ENCODE peak calls at places on chromosomes 13 and 19, in seven cellular contexts. U is CD4-positive, CD25-positive, alpha-beta regulatory T cell; K is psoas muscle; V is brain microvascular endothelial cell; B is GM23338; N is tibial artery; A is neuronal stem cell. I is an unnamed sample.

GRCh38 chr13:45219938-45220375 is 19.1 kb upstream of the KCTD4 start:
- DNase-seq in V (peak), U (no peak), K (no peak), B (peak), N (no peak), A (no peak), I (no peak)

GRCh38 chr13:110913322-110913721 is 1.5 kb downstream of the ANKRD10 start:
- DNase-seq in A (no peak), K (no peak), U (peak), N (no peak), B (no peak), V (no peak), I (no peak)

GRCh38 chr13:73902847-73903246 is 231.4 kb downstream of the KLF12 start:
- DNase-seq in U (no peak), K (no peak), B (no peak), A (no peak), N (no peak), V (no peak), I (no peak)

GRCh38 chr19:7018828-7019227 is 2.4 kb downstream of the MBD3L2B start:
- DNase-seq in B (no peak), V (no peak), N (no peak), U (no peak), K (no peak), A (no peak), I (no peak)

GRCh38 chr13:35531551-35531950 is 55.1 kb upstream of the MAB21L1 start:
- DNase-seq in B (no peak), N (no peak), V (no peak), K (no peak), A (no peak), U (no peak), I (no peak)

GRCh38 chr13:43802511-43802910 is 15.7 kb upstream of the ENOX1 start:
- DNase-seq in A (no peak), N (no peak), B (no peak), V (no peak), U (no peak), K (no peak), I (no peak)

GRCh38 chr13:52846567-52847321 is 1.7 kb downstream of the PCDH8 start:
- DNase-seq in V (no peak), N (no peak), U (no peak), A (peak), B (peak), K (peak), I (no peak)

GRCh38 chr13:44397766-44398223 is 24.2 kb downstream of the SERP2 start:
- DNase-seq in U (no peak), K (no peak), V (peak), N (no peak), B (no peak), A (no peak), I (no peak)

GRCh38 chr13:19156013-19156825 is 25.4 kb downstream of the TUBA3C start:
- DNase-seq in B (no peak), N (no peak), K (no peak), V (no peak), U (no peak), A (no peak), I (no peak)

GRCh38 chr19:347946-348861 is 3.6 kb upstream of the MIER2 start:
- DNase-seq in V (no peak), N (no peak), A (no peak), B (peak), U (no peak), K (no peak), I (no peak)

GRCh38 chr19:39341122-39341719 is 1.0 kb upstream of the SAMD4B start:
- DNase-seq in V (no peak), N (no peak), U (no peak), B (peak), K (no peak), A (no peak), I (no peak)

GRCh38 chr13:98482476-98483444 is 94.1 kb downstream of the STK24 start:
- DNase-seq in A (no peak), B (peak), V (peak), U (no peak), K (peak), N (peak), I (peak)

GRCh38 chr19:29439021-29439420 is 86.8 kb upstream of the VSTM2B start:
- DNase-seq in N (no peak), U (no peak), V (no peak), A (no peak), B (no peak), K (no peak), I (no peak)

GRCh38 chr13:25753976-25754375 is 297.8 kb downstream of the SHISA2 start:
- DNase-seq in A (no peak), K (no peak), U (no peak), B (no peak), N (no peak), V (no peak), I (no peak)

GRCh38 chr13:21822029-21822428 is 151.2 kb downstream of the FGF9 start:
- DNase-seq in A (no peak), K (no peak), U (no peak), V (no peak), B (no peak), N (no peak), I (no peak)

GRCh38 chr13:86193281-86193680 is 394.1 kb upstream of the SLITRK6 start:
- DNase-seq in A (peak), U (no peak), V (no peak), N (no peak), B (no peak), K (no peak), I (no peak)

GRCh38 chr13:42011601-42012401 is 36.6 kb upstream of the DGKH start:
- DNase-seq in N (no peak), K (no peak), A (no peak), U (no peak), V (no peak), B (peak), I (no peak)

GRCh38 chr19:2021453-2022140 is 6.1 kb upstream of the BTBD2 start:
- DNase-seq in U (no peak), B (no peak), V (no peak), N (no peak), K (no peak), A (no peak), I (no peak)

GRCh38 chr13:101942535-101943157 is 459.2 kb downstream of the FGF14 start:
- DNase-seq in N (no peak), B (no peak), V (no peak), A (no peak), K (no peak), U (no peak), I (no peak)

GRCh38 chr19:55042344-55042678 is 4.2 kb upstream of the GP6 start:
- DNase-seq in V (no peak), U (no peak), N (no peak), A (no peak), K (no peak), B (no peak), I (no peak)

GRCh38 chr19:43983544-43983911 is 460 bp upstream of the ZNF155 start:
- DNase-seq in B (no peak), V (no peak), N (no peak), A (no peak), U (no peak), K (no peak), I (no peak)

GRCh38 chr13:27599845-27600553 is 20.3 kb downstream of the LNX2 start:
- DNase-seq in A (no peak), N (no peak), U (no peak), K (no peak), B (peak), V (peak), I (no peak)

GRCh38 chr13:113848431-113849260 is 15.2 kb downstream of the GAS6 start:
- DNase-seq in A (no peak), U (no peak), N (no peak), K (no peak), V (no peak), B (no peak), I (peak)

GRCh38 chr19:5591476-5591875 is 23.7 kb upstream of the TINCR start:
- DNase-seq in V (no peak), U (no peak), N (no peak), A (no peak), K (no peak), B (no peak), I (no peak)

GRCh38 chr13:62119739-62120700 is 704.4 kb upstream of the PCDH20 start:
- DNase-seq in U (no peak), K (no peak), N (no peak), A (no peak), V (no peak), B (peak), I (no peak)

GRCh38 chr13:106468207-106468606 is 67.3 kb downstream of the EFNB2 start:
- DNase-seq in U (no peak), B (no peak), K (no peak), A (no peak), V (no peak), N (peak), I (peak)

GRCh38 chr13:99296270-99296865 is 10.8 kb downstream of the GPR183 start:
- DNase-seq in B (no peak), K (no peak), A (no peak), V (no peak), U (peak), N (no peak), I (no peak)

GRCh38 chr19:40257096-40257517 is 28.0 kb downstream of the AKT2 start:
- DNase-seq in V (no peak), K (peak), B (no peak), U (no peak), A (no peak), N (no peak), I (no peak)

GRCh38 chr19:47240996-47241918 is 10.3 kb upstream of the BBC3 start:
- DNase-seq in U (peak), A (no peak), B (peak), V (peak), N (no peak), K (peak), I (peak)

GRCh38 chr19:41310031-41310831 is at the start of gene CCDC97:
- DNase-seq in B (peak), K (peak), N (peak), A (peak), V (peak), U (peak), I (peak)

GRCh38 chr13:76406243-76406642 is 480.0 kb downstream of the KCTD12 start:
- DNase-seq in A (no peak), V (no peak), U (no peak), B (no peak), N (no peak), K (no peak), I (no peak)

GRCh38 chr13:113959198-113959597 is 14.7 kb downstream of the C13orf46 start:
- DNase-seq in U (no peak), A (no peak), K (no peak), B (no peak), N (no peak), V (no peak), I (no peak)

GRCh38 chr19:7982103-7982502 is 23.3 kb downstream of the ELAVL1 start:
- DNase-seq in U (no peak), V (no peak), K (no peak), B (no peak), N (no peak), A (no peak), I (no peak)

GRCh38 chr13:101152184-101152583 is 264.1 kb downstream of the NALCN start:
- DNase-seq in A (no peak), V (no peak), U (no peak), N (no peak), K (no peak), B (no peak), I (no peak)

GRCh38 chr13:48050550-48050949 is 13.0 kb downstream of the NUDT15 start:
- DNase-seq in U (no peak), A (no peak), N (no peak), V (no peak), K (no peak), B (no peak), I (no peak)

GRCh38 chr13:113069861-113070805 is 35.5 kb upstream of the F7 start:
- DNase-seq in V (no peak), N (no peak), K (no peak), A (no peak), U (no peak), B (no peak), I (no peak)

GRCh38 chr13:79749985-79750551 is 269.1 kb downstream of the NDFIP2 start:
- DNase-seq in V (peak), A (peak), B (peak), U (no peak), K (peak), N (peak), I (no peak)

GRCh38 chr13:36131215-36131930 is at the start of gene DCLK1:
- DNase-seq in B (peak), V (peak), N (peak), U (no peak), K (peak), A (peak), I (peak)

GRCh38 chr19:8163781-8164180 is 14.4 kb upstream of the FBN3 start:
- DNase-seq in K (no peak), N (no peak), U (no peak), V (no peak), A (no peak), B (no peak), I (no peak)

GRCh38 chr19:43624933-43625332 is 5.5 kb upstream of the ZNF428 start:
- DNase-seq in A (no peak), B (peak), K (peak), V (no peak), N (no peak), U (peak), I (peak)

DNA sequence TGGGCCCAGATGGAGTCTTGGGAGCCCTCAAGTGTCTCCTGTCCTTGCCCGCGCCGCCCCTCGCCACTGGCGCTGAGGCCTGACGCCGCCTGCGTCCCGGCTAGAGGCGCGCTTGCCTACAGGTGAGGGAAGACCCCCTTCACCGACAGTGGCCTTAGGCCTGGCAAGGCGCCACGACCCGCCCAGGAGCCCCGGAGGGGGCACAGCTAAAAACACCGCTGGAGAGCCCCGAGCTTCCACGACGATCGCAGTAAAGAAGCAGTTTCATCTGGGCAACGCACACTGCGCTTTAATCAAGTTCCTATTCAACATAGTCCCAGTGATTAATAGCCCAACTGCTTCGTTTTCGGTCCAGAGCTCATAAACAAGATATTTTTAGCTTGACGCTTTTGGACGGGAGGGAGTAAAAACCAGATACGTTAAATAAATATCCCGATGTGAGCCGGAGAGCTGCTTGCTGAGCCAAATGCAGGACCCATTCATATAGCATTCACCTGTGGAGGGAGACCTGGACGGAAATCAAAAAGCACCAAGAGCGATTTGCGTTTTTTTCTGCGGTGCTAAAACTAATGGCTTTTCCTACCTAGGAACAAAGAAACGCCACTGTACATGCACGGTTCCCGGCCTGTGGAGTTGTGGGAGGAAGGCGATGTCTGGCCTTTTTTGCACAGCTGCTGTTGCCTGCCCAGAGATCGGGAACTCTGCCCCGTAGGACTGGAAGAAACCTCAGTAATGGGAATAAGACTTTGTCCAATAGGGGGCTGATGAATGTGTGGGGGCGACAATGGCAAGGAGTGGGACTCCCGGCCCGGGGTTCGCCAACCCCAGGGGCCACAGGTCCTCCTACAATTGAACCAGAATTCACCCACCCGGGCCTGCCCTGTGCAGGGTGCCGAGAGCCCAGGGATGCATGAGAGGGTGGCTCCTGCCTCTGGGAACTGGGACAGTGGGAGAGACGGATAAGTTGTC is 1.7 kb upstream of the CEBPA start:
- DNase-seq in V (no peak), U (no peak), K (no peak), N (no peak), B (no peak), A (no peak), I (no peak)
- H3K27ac ChIP-seq in V (no peak), U (no peak), K (peak), N (peak), B (no peak), A (no peak), I (peak)

GRCh38 chr19:45323671-45324081 is 1.0 kb upstream of the CKM start:
- DNase-seq in A (no peak), U (no peak), N (no peak), B (peak), K (peak), V (no peak), I (no peak)
- H3K27ac ChIP-seq in A (no peak), U (no peak), N (no peak), B (no peak), K (peak), V (no peak), I (no peak)

GRCh38 chr19:3458595-3459284 is 21.6 kb downstream of the SMIM24 start:
- DNase-seq in N (peak), U (no peak), V (no peak), A (no peak), K (no peak), B (peak), I (no peak)
- H3K27ac ChIP-seq in N (peak), U (no peak), V (peak), A (no peak), K (peak), B (no peak), I (peak)

GRCh38 chr13:95136638-95137037 is 164.6 kb downstream of the ABCC4 start:
- DNase-seq in A (no peak), B (no peak), V (no peak), K (no peak), N (no peak), U (no peak), I (no peak)
- H3K27ac ChIP-seq in A (no peak), B (no peak), V (no peak), K (no peak), N (no peak), U (no peak), I (no peak)

DNA sequence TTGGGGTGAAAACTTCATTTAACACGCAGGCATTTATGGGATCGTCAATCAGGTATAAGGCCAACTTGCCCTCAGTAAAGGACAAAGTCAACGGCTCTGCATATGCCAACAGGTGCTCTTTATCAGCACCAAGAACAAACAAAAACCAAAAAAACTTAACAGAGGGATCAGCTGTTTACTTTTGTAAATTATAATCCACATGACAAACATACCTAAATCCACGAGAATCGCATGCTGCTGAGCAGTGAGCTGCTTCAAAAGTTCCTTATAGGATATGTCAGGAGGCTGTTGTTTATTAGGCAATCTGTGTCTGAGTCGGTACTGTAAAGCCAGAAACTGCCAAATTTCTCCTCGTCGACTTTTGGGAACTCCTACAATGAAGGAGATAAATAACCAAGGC is 179.9 kb downstream of the TBC1D4 start:
- DNase-seq in U (no peak), A (no peak), K (no peak), N (no peak), V (no peak), B (no peak), I (no peak)
- H3K27ac ChIP-seq in U (no peak), A (no peak), K (no peak), N (no peak), V (no peak), B (peak), I (no peak)

DNA sequence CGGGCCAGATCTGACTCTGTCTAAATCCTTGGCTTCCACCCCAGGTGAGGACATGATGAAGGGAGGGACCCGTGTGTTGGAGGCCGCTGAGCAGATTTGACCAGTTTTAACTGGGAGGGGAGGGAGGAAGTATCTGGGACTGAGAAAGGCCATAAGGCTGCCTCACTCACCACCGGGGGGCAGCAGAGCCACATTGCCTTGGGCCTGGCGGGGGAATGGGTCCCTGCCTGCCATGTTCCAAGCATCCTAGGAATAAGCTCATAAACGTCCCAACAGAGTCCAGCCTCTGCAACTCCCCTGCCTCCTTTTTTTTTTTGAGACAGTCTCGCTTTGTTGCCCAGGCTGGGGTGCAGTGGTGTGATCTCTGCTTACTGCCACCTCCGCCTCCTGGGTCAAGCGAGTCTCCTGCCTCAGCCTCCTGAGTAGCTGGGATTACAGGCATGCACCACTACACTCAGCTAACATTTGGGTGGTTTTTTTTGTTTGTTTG is 15.5 kb downstream of the MAST3 start:
- DNase-seq in K (peak), U (peak), B (peak), V (peak), N (peak), A (peak), I (peak)
- H3K27ac ChIP-seq in K (no peak), U (no peak), B (no peak), V (no peak), N (no peak), A (no peak), I (peak)

GRCh38 chr19:14375055-14375581 is 6.1 kb upstream of the ADGRE5 start:
- DNase-seq in K (peak), V (no peak), N (no peak), A (no peak), U (peak), B (no peak), I (no peak)
- H3K27ac ChIP-seq in K (peak), V (no peak), N (peak), A (no peak), U (peak), B (no peak), I (peak)

GRCh38 chr19:17063412-17063811 is 11.8 kb downstream of the HAUS8 start:
- DNase-seq in V (no peak), K (no peak), N (no peak), A (no peak), B (no peak), U (peak), I (no peak)
- H3K27ac ChIP-seq in V (no peak), K (no peak), N (no peak), A (no peak), B (peak), U (peak), I (no peak)